ENCODE peak calls at places on chromosome 10, in nine cellular contexts. K is SK-N-SH, V is lower leg skin, N is spleen, H is kidney epithelial cell, B is left ventricle myocardium inferior, J is heart left ventricle, M is CD14-positive monocyte, Y is cardiac fibroblast. E is an unnamed sample.

GRCh38 chr10:80154978-80155695 is 22.6 kb downstream of the PLAC9 start:
- DNase-seq in K (no peak), V (no peak), N (no peak), H (no peak), B (no peak), J (no peak), M (no peak), Y (peak), E (peak)

GRCh38 chr10:68900427-68901105 is 549 bp upstream of the DDX50 start:
- DNase-seq in K (no peak), V (no peak), N (peak), H (peak), B (peak), J (peak), M (no peak), Y (no peak), E (no peak)

GRCh38 chr10:132707121-132707775 is 78.7 kb downstream of the NKX6-2 start:
- DNase-seq in K (no peak), V (peak), N (peak), H (no peak), B (peak), J (peak), M (no peak), Y (no peak), E (no peak)

GRCh38 chr10:61633665-61634064 is 29.1 kb upstream of the CABCOCO1 start:
- DNase-seq in K (no peak), V (no peak), N (no peak), H (no peak), B (no peak), J (no peak), M (no peak), Y (peak), E (peak)

GRCh38 chr10:75660833-75661232 is 229.4 kb downstream of the LRMDA start:
- DNase-seq in K (peak), V (no peak), N (no peak), H (no peak), B (no peak), J (no peak), M (no peak), Y (no peak), E (no peak)

GRCh38 chr10:4059471-4060138 is 274.6 kb upstream of the KLF6 start:
- DNase-seq in K (no peak), V (no peak), N (no peak), H (no peak), B (no peak), J (no peak), M (no peak), Y (no peak), E (no peak)

GRCh38 chr10:98610855-98611254 is 164.1 kb upstream of the HPS1 start:
- DNase-seq in K (no peak), V (no peak), N (no peak), H (no peak), B (peak), J (peak), M (no peak), Y (no peak), E (no peak)

GRCh38 chr10:61935085-61935484 is 33.6 kb downstream of the ARID5B start:
- DNase-seq in K (peak), V (no peak), N (no peak), H (no peak), B (no peak), J (no peak), M (no peak), Y (peak), E (no peak)

GRCh38 chr10:43591303-43591904 is 14.8 kb upstream of the ZNF485 start:
- DNase-seq in K (no peak), V (no peak), N (no peak), H (no peak), B (no peak), J (no peak), M (no peak), Y (no peak), E (no peak)

GRCh38 chr10:48507933-48508830 is 96.7 kb downstream of the ARHGAP22 start:
- DNase-seq in K (no peak), V (peak), N (peak), H (no peak), B (peak), J (peak), M (no peak), Y (peak), E (peak)

GRCh38 chr10:45592926-45593325 is 79.6 kb downstream of the ZFAND4 start:
- DNase-seq in K (no peak), V (no peak), N (no peak), H (no peak), B (no peak), J (no peak), M (no peak), Y (no peak), E (no peak)

GRCh38 chr10:127157506-127158205 is 38.7 kb downstream of the INSYN2A start:
- DNase-seq in K (no peak), V (no peak), N (no peak), H (no peak), B (no peak), J (no peak), M (no peak), Y (no peak), E (no peak)

GRCh38 chr10:89785095-89785494 is 83.7 kb downstream of the KIF20B start:
- DNase-seq in K (no peak), V (no peak), N (no peak), H (no peak), B (no peak), J (no peak), M (no peak), Y (no peak), E (no peak)

GRCh38 chr10:88840104-88840503 is 11.5 kb downstream of the ANKRD22 start:
- DNase-seq in K (no peak), V (no peak), N (no peak), H (no peak), B (no peak), J (no peak), M (no peak), Y (peak), E (no peak)

GRCh38 chr10:6416892-6417512 is 163.1 kb downstream of the PRKCQ start:
- DNase-seq in K (peak), V (no peak), N (no peak), H (no peak), B (no peak), J (no peak), M (no peak), Y (peak), E (peak)

GRCh38 chr10:103534621-103535498 is 41.4 kb downstream of the NEURL1 start:
- DNase-seq in K (peak), V (peak), N (peak), H (no peak), B (no peak), J (no peak), M (no peak), Y (peak), E (no peak)

GRCh38 chr10:56605043-56605442 is 244.0 kb upstream of the ZWINT start:
- DNase-seq in K (no peak), V (no peak), N (no peak), H (no peak), B (no peak), J (no peak), M (no peak), Y (no peak), E (no peak)

GRCh38 chr10:124069341-124069740 is 24.1 kb downstream of the CHST15 start:
- DNase-seq in K (no peak), V (no peak), N (no peak), H (no peak), B (no peak), J (no peak), M (no peak), Y (no peak), E (peak)

GRCh38 chr10:79179404-79180309 is 110.9 kb downstream of the ZMIZ1 start:
- DNase-seq in K (peak), V (no peak), N (no peak), H (no peak), B (no peak), J (no peak), M (no peak), Y (no peak), E (no peak)

GRCh38 chr10:72126184-72126871 is 38.0 kb upstream of the SPOCK2 start:
- DNase-seq in K (peak), V (no peak), N (no peak), H (peak), B (no peak), J (no peak), M (no peak), Y (peak), E (peak)

GRCh38 chr10:113060221-113061053 is 110.4 kb downstream of the TCF7L2 start:
- DNase-seq in K (no peak), V (peak), N (no peak), H (no peak), B (peak), J (peak), M (no peak), Y (peak), E (no peak)

GRCh38 chr10:29858352-29859267 is 200.8 kb downstream of the JCAD start:
- DNase-seq in K (peak), V (peak), N (no peak), H (peak), B (peak), J (peak), M (no peak), Y (peak), E (peak)

GRCh38 chr10:6179078-6179477 is 23.7 kb upstream of the PFKFB3 start:
- DNase-seq in K (no peak), V (no peak), N (no peak), H (no peak), B (no peak), J (no peak), M (no peak), Y (no peak), E (no peak)

GRCh38 chr10:70649526-70649925 is 22.8 kb upstream of the ADAMTS14 start:
- DNase-seq in K (no peak), V (no peak), N (no peak), H (no peak), B (no peak), J (no peak), M (no peak), Y (peak), E (peak)

GRCh38 chr10:119199231-119199992 is 8.0 kb upstream of the GRK5 start:
- DNase-seq in K (peak), V (peak), N (no peak), H (no peak), B (peak), J (peak), M (peak), Y (peak), E (peak)

GRCh38 chr10:50392966-50393718 is 141.8 kb upstream of the ASAH2 start:
- DNase-seq in K (no peak), V (no peak), N (no peak), H (no peak), B (no peak), J (no peak), M (no peak), Y (peak), E (peak)

GRCh38 chr10:50393784-50394183 is 142.5 kb upstream of the ASAH2 start:
- DNase-seq in K (no peak), V (no peak), N (no peak), H (no peak), B (no peak), J (no peak), M (no peak), Y (peak), E (peak)

GRCh38 chr10:50396491-50397311 is 145.4 kb upstream of the ASAH2 start:
- DNase-seq in K (no peak), V (no peak), N (no peak), H (peak), B (no peak), J (no peak), M (no peak), Y (peak), E (no peak)

GRCh38 chr10:50394832-50395231 is 143.5 kb upstream of the ASAH2 start:
- DNase-seq in K (no peak), V (no peak), N (no peak), H (no peak), B (no peak), J (no peak), M (peak), Y (peak), E (peak)

DNA sequence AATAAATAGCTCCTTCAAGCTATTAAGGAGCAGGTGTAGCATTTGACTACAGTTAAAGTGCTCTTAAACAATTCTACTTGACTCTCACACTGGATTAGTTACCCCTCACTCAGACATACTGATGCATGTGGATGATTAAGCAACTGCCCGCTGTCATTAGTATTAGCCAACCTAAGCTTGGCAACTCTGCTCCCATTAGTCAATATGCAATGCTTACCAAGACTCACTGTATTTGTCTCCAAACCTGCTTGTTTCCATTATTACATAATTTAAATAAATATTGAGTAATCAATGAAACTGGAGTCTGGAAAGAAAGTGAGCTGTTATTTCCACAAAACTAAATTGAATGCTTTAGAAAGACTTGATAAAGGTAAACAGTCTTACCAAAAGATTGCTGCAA is 144.0 kb upstream of the ASAH2 start:
- DNase-seq in K (no peak), V (no peak), N (no peak), H (no peak), B (no peak), J (no peak), M (peak), Y (peak), E (peak)
- TF ChIP-seq CTCF in K (no peak), V (no peak), N (no peak), H (no peak), B (no peak), J (no peak), M (no peak), Y (no peak), E (no peak)

GRCh38 chr10:110169586-110169985 is 37.8 kb upstream of the MXI1 start:
- DNase-seq in K (no peak), V (peak), N (no peak), H (no peak), B (no peak), J (no peak), M (no peak), Y (no peak), E (no peak)

GRCh38 chr10:110171032-110171431 is 36.4 kb upstream of the MXI1 start:
- DNase-seq in K (no peak), V (peak), N (peak), H (peak), B (no peak), J (no peak), M (no peak), Y (no peak), E (peak)

GRCh38 chr10:110168601-110169481 is 38.6 kb upstream of the MXI1 start:
- DNase-seq in K (no peak), V (peak), N (peak), H (no peak), B (no peak), J (peak), M (no peak), Y (no peak), E (no peak)

GRCh38 chr10:110172155-110172554 is 35.2 kb upstream of the MXI1 start:
- DNase-seq in K (no peak), V (peak), N (no peak), H (no peak), B (no peak), J (no peak), M (no peak), Y (no peak), E (peak)

DNA sequence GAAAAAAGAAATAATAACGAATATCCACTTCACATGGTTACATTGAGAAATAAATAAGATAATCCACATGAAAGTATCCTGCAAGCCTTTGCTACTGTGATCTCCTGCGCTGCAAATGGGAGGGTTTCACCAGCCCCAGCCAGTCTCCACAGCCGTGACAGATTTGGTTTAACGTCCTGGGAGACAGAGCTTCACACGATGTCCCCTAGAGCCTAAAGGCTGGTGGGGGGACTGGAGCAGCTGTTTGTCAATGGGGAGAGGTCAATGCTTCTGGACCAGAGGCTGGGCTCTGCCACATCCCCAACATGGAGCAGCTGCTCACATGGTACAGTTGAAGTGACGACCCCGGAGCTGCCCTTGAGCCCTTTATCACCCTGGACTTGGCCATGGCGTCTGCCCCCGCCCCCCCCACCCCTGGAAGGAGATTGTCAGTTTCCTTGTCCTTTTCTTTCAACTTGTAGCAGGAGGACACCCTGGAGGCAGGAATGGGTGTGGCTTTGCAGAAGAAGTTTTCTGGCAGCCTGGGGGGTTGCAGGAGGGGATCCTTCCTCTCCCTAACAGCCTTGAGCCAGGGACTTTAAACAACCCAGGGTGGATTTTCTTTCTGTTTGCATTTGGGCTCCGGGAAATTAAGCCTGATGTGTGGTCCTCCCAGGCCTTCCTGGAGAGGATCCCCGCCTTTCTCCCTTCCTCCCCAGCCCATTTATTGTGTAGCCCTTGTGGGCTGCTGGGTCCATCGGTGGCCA is 37.1 kb upstream of the MXI1 start:
- DNase-seq in K (no peak), V (peak), N (peak), H (no peak), B (no peak), J (peak), M (no peak), Y (no peak), E (no peak)
- TF ChIP-seq CTCF in K (no peak), V (no peak), N (no peak), H (no peak), B (no peak), J (no peak), M (no peak), Y (no peak), E (no peak)

GRCh38 chr10:130111848-130112180 is 1.2 kb upstream of the C10orf143 start:
- DNase-seq in K (no peak), V (no peak), N (no peak), H (no peak), B (no peak), J (no peak), M (no peak), Y (no peak), E (no peak)
- TF ChIP-seq CTCF in K (no peak), V (no peak), N (no peak), H (no peak), B (no peak), J (no peak), M (no peak), Y (no peak), E (no peak)

GRCh38 chr10:10803273-10803672 is 214.4 kb upstream of the CELF2 start:
- DNase-seq in K (no peak), V (no peak), N (no peak), H (no peak), B (peak), J (peak), M (no peak), Y (peak), E (no peak)

GRCh38 chr10:10804061-10804460 is 213.6 kb upstream of the CELF2 start:
- DNase-seq in K (no peak), V (no peak), N (no peak), H (no peak), B (no peak), J (no peak), M (no peak), Y (no peak), E (no peak)

GRCh38 chr10:10807106-10807505 is 210.6 kb upstream of the CELF2 start:
- DNase-seq in K (no peak), V (no peak), N (no peak), H (no peak), B (no peak), J (no peak), M (no peak), Y (no peak), E (no peak)

DNA sequence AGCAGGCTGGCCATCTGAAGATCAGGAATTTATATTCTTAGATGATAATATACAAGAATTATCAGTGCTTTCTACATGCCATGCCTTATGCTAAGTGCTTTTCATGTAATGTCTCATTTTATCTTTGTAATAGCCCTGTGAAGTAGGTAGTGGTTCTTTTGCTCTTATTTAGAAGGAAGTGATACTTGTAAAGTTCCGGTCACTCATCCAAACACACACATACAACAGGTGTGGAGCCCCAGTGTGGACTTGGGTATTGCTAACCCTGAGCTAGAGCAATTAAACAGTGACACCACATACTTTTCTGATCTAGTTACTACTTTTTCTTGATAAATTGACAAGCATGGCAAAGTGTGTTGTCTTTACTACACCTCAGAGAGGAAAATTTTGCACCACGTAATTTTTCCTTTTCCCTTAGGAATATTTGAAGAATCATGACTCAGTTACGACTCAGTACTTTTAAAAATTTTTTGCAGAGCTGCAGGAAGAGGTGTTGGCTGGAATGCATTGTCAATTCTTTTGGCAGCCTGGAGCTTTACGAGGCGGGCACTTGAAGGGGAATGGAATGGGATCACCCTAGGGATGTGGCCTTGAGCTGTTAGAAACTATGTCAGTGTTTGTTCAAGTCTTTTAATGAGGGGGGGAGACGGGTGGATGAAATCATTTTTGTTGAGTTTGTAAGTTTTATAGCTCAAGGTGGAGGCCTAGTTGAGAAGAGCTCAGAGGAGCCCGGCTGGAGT is 212.5 kb upstream of the CELF2 start:
- DNase-seq in K (no peak), V (no peak), N (no peak), H (no peak), B (no peak), J (peak), M (no peak), Y (peak), E (peak)
- TF ChIP-seq CTCF in K (no peak), V (no peak), N (no peak), H (no peak), B (no peak), J (no peak), M (no peak), Y (no peak), E (no peak)

DNA sequence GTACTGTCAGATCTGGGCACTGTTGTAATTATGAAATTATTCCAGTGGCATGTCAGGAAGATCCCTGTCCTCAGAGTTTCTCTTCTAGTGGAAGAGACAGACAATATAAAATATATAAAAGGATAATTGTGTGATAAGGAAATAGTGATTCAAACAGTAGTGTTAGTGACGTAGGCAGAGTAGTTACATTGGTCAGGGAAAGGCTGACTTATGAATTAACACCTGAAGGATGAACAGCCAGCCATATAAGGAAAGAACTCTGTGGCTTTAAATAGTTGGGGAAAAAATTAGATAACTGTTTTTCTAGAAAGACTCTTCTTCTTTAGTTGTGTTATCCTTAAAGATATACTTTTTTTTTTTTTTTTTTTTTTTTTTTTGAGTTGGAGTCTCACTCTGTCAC is 37.7 kb downstream of the WAC start:
- DNase-seq in K (no peak), V (no peak), N (no peak), H (no peak), B (no peak), J (no peak), M (no peak), Y (no peak), E (no peak)
- TF ChIP-seq CTCF in K (no peak), V (no peak), N (no peak), H (no peak), B (no peak), J (no peak), M (no peak), Y (no peak), E (no peak)

GRCh38 chr10:22742678-22743077 is 28.3 kb upstream of the PIP4K2A start:
- DNase-seq in K (no peak), V (no peak), N (no peak), H (no peak), B (no peak), J (no peak), M (peak), Y (no peak), E (no peak)
- TF ChIP-seq CTCF in K (no peak), V (no peak), N (no peak), H (no peak), B (no peak), J (no peak), M (no peak), Y (no peak), E (no peak)